ENCODE peak calls at places on chromosome 1, in six cellular contexts. J is IMR-90, B is bronchial epithelial cell, Y is dermis blood vessel endothelial cell, C is body of pancreas, V is neural progenitor cell. N is an unnamed sample.

GRCh38 chr1:31910933-31911332 is 27.2 kb downstream of the PTP4A2 start:
- DNase-seq in J (no peak), B (peak; percentile 56), Y (peak; percentile 12), C (no peak), V (no peak), N (no peak)

GRCh38 chr1:92958203-92958970 is 2.9 kb downstream of the DIPK1A start:
- DNase-seq in J (no peak), B (no peak), Y (no peak), C (no peak), V (no peak), N (no peak)

GRCh38 chr1:40187399-40187798 is 26.2 kb downstream of the RLF start:
- DNase-seq in J (peak; percentile 26), B (no peak), Y (no peak), C (no peak), V (no peak), N (no peak)

GRCh38 chr1:150179867-150180266 is 30.2 kb downstream of the PLEKHO1 start:
- DNase-seq in J (no peak), B (no peak), Y (no peak), C (no peak), V (no peak), N (no peak)

GRCh38 chr1:31571340-31572295 is 4.7 kb upstream of the TINAGL1 start:
- DNase-seq in J (no peak), B (no peak), Y (no peak), C (no peak), V (peak; percentile 1), N (no peak)

GRCh38 chr1:182704677-182705076 is 20.3 kb upstream of the RGS8 start:
- DNase-seq in J (no peak), B (no peak), Y (no peak), C (no peak), V (no peak), N (no peak)

GRCh38 chr1:54248966-54249365 is 49.0 kb downstream of the MRPL37 start:
- DNase-seq in J (no peak), B (no peak), Y (no peak), C (no peak), V (no peak), N (no peak)

GRCh38 chr1:197737916-197738315 is 37.4 kb downstream of the DENND1B start:
- DNase-seq in J (no peak), B (no peak), Y (no peak), C (no peak), V (no peak), N (no peak)

GRCh38 chr1:32892368-32893197 is 6.3 kb downstream of the HPCA start:
- DNase-seq in J (no peak), B (no peak), Y (peak; percentile 54), C (peak; percentile 37), V (peak; percentile 88), N (peak; percentile 67)